ENCODE peak calls at places on chromosomes 7 and 10, in ten cellular contexts. One of them, this sample, is unnamed.

GRCh38 chr10:63801139-63801538 is 279.9 kb downstream of the REEP3 start:
- DNase-seq in GM06990: no peak
- DNase-seq in neural crest cell: no peak
- DNase-seq in WERI-Rb-1: no peak
- DNase-seq in CD8-positive, alpha-beta T cell: no peak
- DNase-seq in mesothelial cell of epicardium: no peak
- DNase-seq in mucosa of descending colon: no peak
- DNase-seq in fibroblast of pulmonary artery: peak; percentile 10
- DNase-seq in IMR-90: no peak
- DNase-seq in A673: no peak
- DNase-seq in this sample: no peak

GRCh38 chr10:100788027-100788900 is 42.9 kb downstream of the PAX2 start:
- DNase-seq in fibroblast of pulmonary artery: no peak
- DNase-seq in A673: no peak
- DNase-seq in mucosa of descending colon: no peak
- DNase-seq in neural crest cell: no peak
- DNase-seq in mesothelial cell of epicardium: no peak
- DNase-seq in IMR-90: no peak
- DNase-seq in CD8-positive, alpha-beta T cell: no peak
- DNase-seq in WERI-Rb-1: peak; percentile 33
- DNase-seq in GM06990: no peak
- DNase-seq in this sample: no peak

GRCh38 chr10:116960066-116960465 is 44.9 kb downstream of the SHTN1 start:
- DNase-seq in fibroblast of pulmonary artery: peak; percentile 72
- DNase-seq in neural crest cell: no peak
- DNase-seq in mucosa of descending colon: no peak
- DNase-seq in GM06990: no peak
- DNase-seq in IMR-90: peak; percentile 49
- DNase-seq in mesothelial cell of epicardium: no peak
- DNase-seq in CD8-positive, alpha-beta T cell: no peak
- DNase-seq in A673: no peak
- DNase-seq in WERI-Rb-1: no peak
- DNase-seq in this sample: no peak

GRCh38 chr7:108012499-108013430 is 9.8 kb upstream of the LAMB1 start:
- DNase-seq in GM06990: no peak
- DNase-seq in A673: no peak
- DNase-seq in fibroblast of pulmonary artery: peak; percentile 72
- DNase-seq in WERI-Rb-1: no peak
- DNase-seq in IMR-90: peak; percentile 79
- DNase-seq in mesothelial cell of epicardium: no peak
- DNase-seq in CD8-positive, alpha-beta T cell: no peak
- DNase-seq in neural crest cell: no peak
- DNase-seq in mucosa of descending colon: peak; percentile 56
- DNase-seq in this sample: no peak

GRCh38 chr7:131945313-131945831 is 388.9 kb upstream of the PODXL start:
- DNase-seq in IMR-90: peak; percentile 11
- DNase-seq in CD8-positive, alpha-beta T cell: no peak
- DNase-seq in fibroblast of pulmonary artery: peak; percentile 29
- DNase-seq in neural crest cell: peak; percentile 71
- DNase-seq in WERI-Rb-1: peak; percentile 74
- DNase-seq in mucosa of descending colon: peak; percentile 64
- DNase-seq in GM06990: peak; percentile 43
- DNase-seq in mesothelial cell of epicardium: peak; percentile 63
- DNase-seq in A673: peak; percentile 77
- DNase-seq in this sample: peak; percentile 82

GRCh38 chr7:49158321-49158720 is 234.0 kb downstream of the CDC14C start:
- DNase-seq in CD8-positive, alpha-beta T cell: no peak
- DNase-seq in mucosa of descending colon: no peak
- DNase-seq in GM06990: no peak
- DNase-seq in mesothelial cell of epicardium: no peak
- DNase-seq in WERI-Rb-1: no peak
- DNase-seq in IMR-90: no peak
- DNase-seq in neural crest cell: no peak
- DNase-seq in A673: no peak
- DNase-seq in fibroblast of pulmonary artery: no peak
- DNase-seq in this sample: no peak

GRCh38 chr10:75532253-75532924 is 101.0 kb downstream of the LRMDA start:
- DNase-seq in CD8-positive, alpha-beta T cell: no peak
- DNase-seq in mucosa of descending colon: no peak
- DNase-seq in neural crest cell: no peak
- DNase-seq in IMR-90: peak; percentile 8
- DNase-seq in fibroblast of pulmonary artery: peak; percentile 20
- DNase-seq in mesothelial cell of epicardium: no peak
- DNase-seq in WERI-Rb-1: no peak
- DNase-seq in GM06990: no peak
- DNase-seq in A673: no peak
- DNase-seq in this sample: no peak

GRCh38 chr10:69045441-69046300 is 42.2 kb upstream of the SRGN start:
- DNase-seq in WERI-Rb-1: no peak
- DNase-seq in neural crest cell: no peak
- DNase-seq in A673: no peak
- DNase-seq in GM06990: peak; percentile 72
- DNase-seq in fibroblast of pulmonary artery: peak; percentile 84
- DNase-seq in mucosa of descending colon: no peak
- DNase-seq in IMR-90: peak; percentile 62
- DNase-seq in mesothelial cell of epicardium: no peak
- DNase-seq in CD8-positive, alpha-beta T cell: peak; percentile 23
- DNase-seq in this sample: no peak

GRCh38 chr7:95476904-95477594 is 8.7 kb upstream of the ASB4 start:
- DNase-seq in A673: peak; percentile 85
- DNase-seq in IMR-90: peak; percentile 69
- DNase-seq in WERI-Rb-1: peak; percentile 72
- DNase-seq in GM06990: no peak
- DNase-seq in neural crest cell: peak; percentile 54
- DNase-seq in CD8-positive, alpha-beta T cell: peak; percentile 49
- DNase-seq in fibroblast of pulmonary artery: peak; percentile 87
- DNase-seq in mesothelial cell of epicardium: no peak
- DNase-seq in mucosa of descending colon: peak; percentile 84
- DNase-seq in this sample: peak; percentile 57

GRCh38 chr7:95481768-95482167 is 4.0 kb upstream of the ASB4 start:
- DNase-seq in GM06990: no peak
- DNase-seq in fibroblast of pulmonary artery: no peak
- DNase-seq in WERI-Rb-1: no peak
- DNase-seq in A673: no peak
- DNase-seq in mesothelial cell of epicardium: no peak
- DNase-seq in IMR-90: no peak
- DNase-seq in neural crest cell: no peak
- DNase-seq in CD8-positive, alpha-beta T cell: no peak
- DNase-seq in mucosa of descending colon: no peak
- DNase-seq in this sample: no peak

GRCh38 chr7:95479992-95480624 is 5.6 kb upstream of the ASB4 start:
- DNase-seq in fibroblast of pulmonary artery: no peak
- DNase-seq in CD8-positive, alpha-beta T cell: no peak
- DNase-seq in WERI-Rb-1: no peak
- DNase-seq in GM06990: no peak
- DNase-seq in mesothelial cell of epicardium: no peak
- DNase-seq in IMR-90: no peak
- DNase-seq in neural crest cell: no peak
- DNase-seq in A673: no peak
- DNase-seq in mucosa of descending colon: no peak
- DNase-seq in this sample: no peak

GRCh38 chr7:95476072-95476845 is 9.5 kb upstream of the ASB4 start:
- DNase-seq in mesothelial cell of epicardium: no peak
- DNase-seq in neural crest cell: peak; percentile 30
- DNase-seq in A673: no peak
- DNase-seq in fibroblast of pulmonary artery: no peak
- DNase-seq in GM06990: no peak
- DNase-seq in CD8-positive, alpha-beta T cell: no peak
- DNase-seq in WERI-Rb-1: no peak
- DNase-seq in mucosa of descending colon: no peak
- DNase-seq in IMR-90: no peak
- DNase-seq in this sample: no peak

GRCh38 chr7:95478139-95479037 is 7.4 kb upstream of the ASB4 start:
- DNase-seq in GM06990: no peak
- DNase-seq in fibroblast of pulmonary artery: peak; percentile 70
- DNase-seq in mesothelial cell of epicardium: no peak
- DNase-seq in mucosa of descending colon: peak; percentile 68
- DNase-seq in CD8-positive, alpha-beta T cell: no peak
- DNase-seq in WERI-Rb-1: peak; percentile 34
- DNase-seq in IMR-90: peak; percentile 30
- DNase-seq in neural crest cell: peak; percentile 8
- DNase-seq in A673: peak; percentile 87
- DNase-seq in this sample: peak; percentile 40
- TF ChIP-seq CTCF in GM06990: no peak
- TF ChIP-seq CTCF in fibroblast of pulmonary artery: peak; percentile 70
- TF ChIP-seq CTCF in mesothelial cell of epicardium: no peak
- TF ChIP-seq CTCF in mucosa of descending colon: peak; percentile 18
- TF ChIP-seq CTCF in CD8-positive, alpha-beta T cell: no peak
- TF ChIP-seq CTCF in WERI-Rb-1: peak; percentile 12
- TF ChIP-seq CTCF in IMR-90: peak; percentile 35
- TF ChIP-seq CTCF in neural crest cell: peak; percentile 50
- TF ChIP-seq CTCF in A673: peak; percentile 79
- TF ChIP-seq CTCF in this sample: no peak

DNA sequence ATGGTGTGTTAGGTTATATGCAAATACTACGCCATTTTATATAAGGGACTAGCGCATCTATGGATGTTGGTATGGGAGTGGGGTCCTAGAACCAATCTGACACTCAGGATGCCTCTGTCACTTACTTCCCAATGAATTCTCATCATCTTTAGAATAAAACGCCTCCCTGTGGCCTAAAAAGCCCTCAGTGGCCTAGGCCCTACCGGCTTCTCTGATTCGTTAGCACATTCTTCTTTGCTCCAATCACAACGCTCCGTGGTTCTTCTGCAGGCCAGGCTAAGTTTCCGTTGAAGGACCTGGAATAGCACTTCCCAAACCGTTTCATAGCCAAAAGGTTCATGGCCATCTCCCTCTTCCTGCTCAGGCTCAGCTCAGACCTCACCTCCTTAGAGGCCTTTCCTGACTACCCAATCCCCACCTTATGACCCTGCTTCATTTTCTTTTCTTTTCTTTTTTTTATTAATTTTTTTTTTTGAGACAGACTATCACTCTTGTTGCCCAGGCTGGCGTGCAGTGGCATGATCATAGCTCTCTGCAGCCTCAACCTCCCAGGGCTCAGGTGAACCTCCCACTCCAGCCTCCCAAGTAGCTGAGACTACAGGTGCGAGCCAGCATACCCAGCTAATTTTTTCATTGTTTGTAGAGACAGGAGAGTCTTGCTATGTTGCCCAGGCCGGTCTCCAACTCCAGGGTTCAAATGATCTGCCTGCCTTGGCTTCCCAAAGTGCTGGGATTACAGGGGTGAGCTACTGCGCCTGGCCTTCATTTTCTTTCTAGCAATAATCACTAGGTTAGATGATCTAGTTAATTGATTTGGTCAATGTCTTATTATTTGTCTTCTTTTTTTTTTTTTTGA is 24.5 kb upstream of the YWHAG start:
- DNase-seq in neural crest cell: no peak
- DNase-seq in fibroblast of pulmonary artery: no peak
- DNase-seq in mesothelial cell of epicardium: no peak
- DNase-seq in GM06990: no peak
- DNase-seq in WERI-Rb-1: no peak
- DNase-seq in mucosa of descending colon: no peak
- DNase-seq in A673: peak; percentile 57
- DNase-seq in IMR-90: no peak
- DNase-seq in CD8-positive, alpha-beta T cell: no peak
- DNase-seq in this sample: no peak
- TF ChIP-seq CTCF in neural crest cell: no peak
- TF ChIP-seq CTCF in fibroblast of pulmonary artery: no peak
- TF ChIP-seq CTCF in mesothelial cell of epicardium: no peak
- TF ChIP-seq CTCF in GM06990: no peak
- TF ChIP-seq CTCF in WERI-Rb-1: no peak
- TF ChIP-seq CTCF in mucosa of descending colon: no peak
- TF ChIP-seq CTCF in A673: no peak
- TF ChIP-seq CTCF in IMR-90: no peak
- TF ChIP-seq CTCF in CD8-positive, alpha-beta T cell: no peak
- TF ChIP-seq CTCF in this sample: no peak

GRCh38 chr10:73244866-73245477 is 2.1 kb downstream of the DNAJC9 start:
- DNase-seq in mesothelial cell of epicardium: no peak
- DNase-seq in IMR-90: no peak
- DNase-seq in mucosa of descending colon: no peak
- DNase-seq in fibroblast of pulmonary artery: peak; percentile 31
- DNase-seq in GM06990: no peak
- DNase-seq in A673: peak; percentile 23
- DNase-seq in CD8-positive, alpha-beta T cell: no peak
- DNase-seq in WERI-Rb-1: no peak
- DNase-seq in neural crest cell: no peak
- DNase-seq in this sample: no peak

GRCh38 chr10:73247509-73248258 is 629 bp upstream of the DNAJC9 start:
- DNase-seq in mucosa of descending colon: no peak
- DNase-seq in WERI-Rb-1: no peak
- DNase-seq in CD8-positive, alpha-beta T cell: no peak
- DNase-seq in IMR-90: peak; percentile 33
- DNase-seq in fibroblast of pulmonary artery: no peak
- DNase-seq in neural crest cell: no peak
- DNase-seq in GM06990: peak; percentile 8
- DNase-seq in mesothelial cell of epicardium: no peak
- DNase-seq in A673: no peak
- DNase-seq in this sample: no peak

GRCh38 chr10:73246322-73246782 is 703 bp downstream of the DNAJC9 start:
- DNase-seq in CD8-positive, alpha-beta T cell: no peak
- DNase-seq in mesothelial cell of epicardium: no peak
- DNase-seq in fibroblast of pulmonary artery: no peak
- DNase-seq in neural crest cell: no peak
- DNase-seq in IMR-90: no peak
- DNase-seq in mucosa of descending colon: no peak
- DNase-seq in A673: no peak
- DNase-seq in GM06990: no peak
- DNase-seq in WERI-Rb-1: no peak
- DNase-seq in this sample: no peak

GRCh38 chr10:73248259-73248724 is 1.2 kb upstream of the DNAJC9 start:
- DNase-seq in GM06990: no peak
- DNase-seq in neural crest cell: no peak
- DNase-seq in fibroblast of pulmonary artery: no peak
- DNase-seq in WERI-Rb-1: no peak
- DNase-seq in IMR-90: no peak
- DNase-seq in CD8-positive, alpha-beta T cell: no peak
- DNase-seq in mesothelial cell of epicardium: no peak
- DNase-seq in mucosa of descending colon: no peak
- DNase-seq in A673: no peak
- DNase-seq in this sample: no peak

GRCh38 chr10:73246783-73247508 is at the start of gene DNAJC9:
- DNase-seq in neural crest cell: peak; percentile 99
- DNase-seq in A673: peak; percentile 97
- DNase-seq in GM06990: peak; percentile 98
- DNase-seq in WERI-Rb-1: peak; percentile 97
- DNase-seq in IMR-90: peak; percentile 90
- DNase-seq in mucosa of descending colon: peak; percentile 100
- DNase-seq in mesothelial cell of epicardium: peak; percentile 92
- DNase-seq in fibroblast of pulmonary artery: peak; percentile 92
- DNase-seq in CD8-positive, alpha-beta T cell: peak; percentile 97
- DNase-seq in this sample: peak; percentile 99
- TF ChIP-seq CTCF in neural crest cell: no peak
- TF ChIP-seq CTCF in A673: no peak
- TF ChIP-seq CTCF in GM06990: no peak
- TF ChIP-seq CTCF in WERI-Rb-1: peak; percentile 16
- TF ChIP-seq CTCF in IMR-90: no peak
- TF ChIP-seq CTCF in mucosa of descending colon: peak; percentile 22
- TF ChIP-seq CTCF in mesothelial cell of epicardium: no peak
- TF ChIP-seq CTCF in fibroblast of pulmonary artery: no peak
- TF ChIP-seq CTCF in CD8-positive, alpha-beta T cell: peak; percentile 19
- TF ChIP-seq CTCF in this sample: no peak

DNA sequence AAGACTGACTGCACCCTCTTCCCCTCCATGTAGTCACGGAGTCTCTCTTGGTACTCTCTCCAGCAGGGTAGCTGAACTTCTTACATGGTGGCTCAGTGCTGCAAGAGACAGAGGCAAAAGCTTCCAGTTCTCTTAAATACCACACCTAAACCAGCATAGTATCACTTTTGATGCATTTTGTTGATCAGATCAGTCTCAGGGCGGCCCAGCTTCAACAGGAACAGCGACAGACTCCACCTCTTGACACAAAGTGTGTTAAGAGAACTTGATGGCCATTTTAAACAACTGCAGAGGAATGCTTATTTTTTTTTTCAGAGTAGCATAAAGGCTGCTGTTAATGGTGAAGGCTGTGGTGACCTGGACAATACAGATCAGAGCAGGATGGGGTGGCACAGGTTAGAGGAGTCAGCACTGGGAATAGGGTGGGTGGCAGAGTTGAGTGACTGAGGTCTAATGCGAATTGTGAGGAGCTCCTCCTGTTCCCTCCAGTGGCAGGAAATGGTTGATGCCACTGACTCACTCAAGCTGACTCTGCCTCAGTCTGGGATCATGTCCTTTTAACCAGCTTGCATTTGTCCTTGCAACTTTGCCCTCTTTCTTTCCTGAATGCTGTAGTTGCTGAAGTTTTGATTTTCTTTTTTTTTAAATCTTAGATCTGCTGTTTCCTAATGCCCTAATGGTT is 17.3 kb downstream of the MGAM start:
- DNase-seq in CD8-positive, alpha-beta T cell: no peak
- DNase-seq in WERI-Rb-1: peak; percentile 7
- DNase-seq in fibroblast of pulmonary artery: no peak
- DNase-seq in mesothelial cell of epicardium: no peak
- DNase-seq in A673: peak; percentile 1
- DNase-seq in GM06990: no peak
- DNase-seq in neural crest cell: no peak
- DNase-seq in IMR-90: no peak
- DNase-seq in mucosa of descending colon: no peak
- DNase-seq in this sample: no peak
- TF ChIP-seq CTCF in CD8-positive, alpha-beta T cell: no peak
- TF ChIP-seq CTCF in WERI-Rb-1: no peak
- TF ChIP-seq CTCF in fibroblast of pulmonary artery: no peak
- TF ChIP-seq CTCF in mesothelial cell of epicardium: no peak
- TF ChIP-seq CTCF in A673: no peak
- TF ChIP-seq CTCF in GM06990: no peak
- TF ChIP-seq CTCF in neural crest cell: no peak
- TF ChIP-seq CTCF in IMR-90: no peak
- TF ChIP-seq CTCF in mucosa of descending colon: no peak
- TF ChIP-seq CTCF in this sample: no peak

This sample was measured in endothelial cell.